ENCODE peak calls at places on chromosome 20, in six cellular contexts. One of them, this sample, is unnamed.

GRCh38 chr20:57596998-57597939 is 23.0 kb downstream of the ZBP1 start:
- DNase-seq in mesenchymal stem cell: peak
- DNase-seq in ACHN: peak
- DNase-seq in stimulated activated CD4-positive, alpha-beta T cell treated with anti-CD3 and anti-CD28 coated beads, Interleukin-4, amount 100 ng/mL, for 48 hours: peak
- DNase-seq in endodermal cell: peak
- DNase-seq in AG09309: no peak
- DNase-seq in this sample: peak

GRCh38 chr20:47146703-47147102 is 209.8 kb downstream of the ZMYND8 start:
- DNase-seq in endodermal cell: no peak
- DNase-seq in ACHN: peak
- DNase-seq in mesenchymal stem cell: peak
- DNase-seq in stimulated activated CD4-positive, alpha-beta T cell treated with anti-CD3 and anti-CD28 coated beads, Interleukin-4, amount 100 ng/mL, for 48 hours: no peak
- DNase-seq in AG09309: peak
- DNase-seq in this sample: peak

GRCh38 chr20:45095753-45096371 is 5.1 kb downstream of the KCNS1 start:
- DNase-seq in AG09309: no peak
- DNase-seq in stimulated activated CD4-positive, alpha-beta T cell treated with anti-CD3 and anti-CD28 coated beads, Interleukin-4, amount 100 ng/mL, for 48 hours: peak
- DNase-seq in endodermal cell: peak
- DNase-seq in mesenchymal stem cell: peak
- DNase-seq in ACHN: peak
- DNase-seq in this sample: peak

GRCh38 chr20:17357238-17357637 is 130.4 kb downstream of the PCSK2 start:
- DNase-seq in AG09309: no peak
- DNase-seq in stimulated activated CD4-positive, alpha-beta T cell treated with anti-CD3 and anti-CD28 coated beads, Interleukin-4, amount 100 ng/mL, for 48 hours: no peak
- DNase-seq in ACHN: no peak
- DNase-seq in mesenchymal stem cell: no peak
- DNase-seq in endodermal cell: no peak
- DNase-seq in this sample: no peak

GRCh38 chr20:25865715-25866656 is 169.3 kb upstream of the ZNF337 start:
- DNase-seq in AG09309: no peak
- DNase-seq in mesenchymal stem cell: peak
- DNase-seq in stimulated activated CD4-positive, alpha-beta T cell treated with anti-CD3 and anti-CD28 coated beads, Interleukin-4, amount 100 ng/mL, for 48 hours: peak
- DNase-seq in endodermal cell: peak
- DNase-seq in ACHN: peak
- DNase-seq in this sample: peak

GRCh38 chr20:29876911-29877285 is 1380.6 kb upstream of the DEFB115 start:
- DNase-seq in stimulated activated CD4-positive, alpha-beta T cell treated with anti-CD3 and anti-CD28 coated beads, Interleukin-4, amount 100 ng/mL, for 48 hours: no peak
- DNase-seq in mesenchymal stem cell: no peak
- DNase-seq in ACHN: no peak
- DNase-seq in AG09309: no peak
- DNase-seq in endodermal cell: peak
- DNase-seq in this sample: no peak

GRCh38 chr20:24983896-24984295 is 8.7 kb downstream of the APMAP start:
- DNase-seq in AG09309: no peak
- DNase-seq in endodermal cell: peak
- DNase-seq in stimulated activated CD4-positive, alpha-beta T cell treated with anti-CD3 and anti-CD28 coated beads, Interleukin-4, amount 100 ng/mL, for 48 hours: no peak
- DNase-seq in mesenchymal stem cell: no peak
- DNase-seq in ACHN: no peak
- DNase-seq in this sample: no peak

GRCh38 chr20:37243076-37243936 is 18.3 kb downstream of the GHRH start:
- DNase-seq in mesenchymal stem cell: no peak
- DNase-seq in stimulated activated CD4-positive, alpha-beta T cell treated with anti-CD3 and anti-CD28 coated beads, Interleukin-4, amount 100 ng/mL, for 48 hours: no peak
- DNase-seq in ACHN: no peak
- DNase-seq in endodermal cell: peak
- DNase-seq in AG09309: no peak
- DNase-seq in this sample: no peak

GRCh38 chr20:24629668-24630067 is 160.2 kb downstream of the SYNDIG1 start:
- DNase-seq in AG09309: no peak
- DNase-seq in mesenchymal stem cell: peak
- DNase-seq in ACHN: no peak
- DNase-seq in stimulated activated CD4-positive, alpha-beta T cell treated with anti-CD3 and anti-CD28 coated beads, Interleukin-4, amount 100 ng/mL, for 48 hours: no peak
- DNase-seq in endodermal cell: peak
- DNase-seq in this sample: no peak

GRCh38 chr20:12153616-12154015 is 235.9 kb downstream of the BTBD3 start:
- DNase-seq in endodermal cell: no peak
- DNase-seq in ACHN: no peak
- DNase-seq in AG09309: no peak
- DNase-seq in stimulated activated CD4-positive, alpha-beta T cell treated with anti-CD3 and anti-CD28 coated beads, Interleukin-4, amount 100 ng/mL, for 48 hours: no peak
- DNase-seq in mesenchymal stem cell: peak
- DNase-seq in this sample: no peak

GRCh38 chr20:57048027-57048869 is 218.2 kb downstream of the BMP7 start:
- DNase-seq in mesenchymal stem cell: peak
- DNase-seq in stimulated activated CD4-positive, alpha-beta T cell treated with anti-CD3 and anti-CD28 coated beads, Interleukin-4, amount 100 ng/mL, for 48 hours: peak
- DNase-seq in ACHN: peak
- DNase-seq in endodermal cell: peak
- DNase-seq in AG09309: no peak
- DNase-seq in this sample: peak

GRCh38 chr20:62258499-62259293 is 20.4 kb downstream of the OSBPL2 start:
- DNase-seq in mesenchymal stem cell: peak
- DNase-seq in ACHN: peak
- DNase-seq in endodermal cell: no peak
- DNase-seq in AG09309: peak
- DNase-seq in stimulated activated CD4-positive, alpha-beta T cell treated with anti-CD3 and anti-CD28 coated beads, Interleukin-4, amount 100 ng/mL, for 48 hours: no peak
- DNase-seq in this sample: peak